ENCODE peak calls at places on chromosomes 6 and 20, in five cellular contexts. Z, L, X, N and S are unnamed samples.

GRCh38 chr6:44500074-44500473 is 112.6 kb downstream of the CDC5L start:
- DNase-seq in N (no peak), L (no peak), Z (no peak), X (no peak), S (no peak)

GRCh38 chr20:44456611-44457010 is 19.1 kb upstream of the TTPAL start:
- DNase-seq in Z (no peak), X (no peak), L (no peak), N (no peak), S (no peak)

GRCh38 chr20:20365593-20365992 is 2.3 kb upstream of the INSM1 start:
- DNase-seq in Z (no peak), L (no peak), N (no peak), X (no peak), S (peak; percentile 87)

GRCh38 chr6:3230275-3231212 is 3.1 kb upstream of the TUBB2B start:
- DNase-seq in L (peak; percentile 90), N (no peak), Z (no peak), X (no peak), S (no peak)

GRCh38 chr6:121748850-121749249 is 313.4 kb downstream of the GJA1 start:
- DNase-seq in Z (no peak), N (no peak), L (peak; percentile 2), X (no peak), S (no peak)

GRCh38 chr6:98832282-98833100 is 1.9 kb upstream of the POU3F2 start:
- DNase-seq in X (no peak), Z (peak; percentile 76), L (peak; percentile 58), N (peak; percentile 32), S (peak; percentile 99)

GRCh38 chr6:143110996-143111395 is 50.3 kb downstream of the AIG1 start:
- DNase-seq in N (no peak), X (no peak), L (no peak), Z (no peak), S (peak; percentile 75)

GRCh38 chr6:99344289-99344688 is 5.2 kb downstream of the FAXC start:
- DNase-seq in X (no peak), Z (peak; percentile 51), N (peak; percentile 62), L (no peak), S (peak; percentile 73)

DNA sequence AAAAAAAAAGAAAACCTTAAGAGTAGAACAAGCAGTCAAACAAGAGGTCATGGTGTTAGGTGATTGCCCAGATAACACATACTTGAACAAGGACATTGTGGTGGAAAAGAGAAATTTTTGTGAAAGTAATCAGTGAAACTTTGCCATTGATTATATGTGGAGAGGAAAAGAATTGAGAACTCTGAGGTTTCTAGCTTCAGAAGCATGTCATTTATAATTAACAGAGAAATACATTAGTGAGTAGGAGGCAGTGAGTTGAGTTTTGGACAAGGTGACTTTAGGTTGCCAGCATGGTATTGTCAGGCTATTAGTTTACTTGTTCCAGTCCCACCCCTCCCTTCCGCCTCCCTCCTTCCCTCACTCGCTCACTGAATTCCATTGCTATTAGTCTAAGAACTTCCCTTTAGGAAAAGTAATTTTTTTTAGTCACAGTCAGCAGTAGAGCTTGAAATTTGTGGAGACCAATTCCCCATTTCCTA is 17.2 kb downstream of the TAB2 start:
- DNase-seq in Z (peak; percentile 76), L (no peak), N (peak; percentile 83), X (peak; percentile 46), S (peak; percentile 45)
- H3K4me2 ChIP-seq in Z (peak overlapping the region; percentile 69), L (no peak overlapping the region), N (peak overlapping the region; percentile 64), X (peak overlapping the region; percentile 39), S (peak overlapping the region; percentile 47)

GRCh38 chr6:126258150-126258549 is 81.8 kb upstream of the CENPW start:
- DNase-seq in X (no peak), Z (no peak), L (no peak), N (no peak), S (no peak)
- H3K9me3 ChIP-seq in X (peaks cover 20% of the 10 kb centered on the region), Z (no peaks in the 10 kb centered on the region), L (peaks cover 10% of the 10 kb centered on the region), N (no peaks in the 10 kb centered on the region), S (no peaks in the 10 kb centered on the region)

DNA sequence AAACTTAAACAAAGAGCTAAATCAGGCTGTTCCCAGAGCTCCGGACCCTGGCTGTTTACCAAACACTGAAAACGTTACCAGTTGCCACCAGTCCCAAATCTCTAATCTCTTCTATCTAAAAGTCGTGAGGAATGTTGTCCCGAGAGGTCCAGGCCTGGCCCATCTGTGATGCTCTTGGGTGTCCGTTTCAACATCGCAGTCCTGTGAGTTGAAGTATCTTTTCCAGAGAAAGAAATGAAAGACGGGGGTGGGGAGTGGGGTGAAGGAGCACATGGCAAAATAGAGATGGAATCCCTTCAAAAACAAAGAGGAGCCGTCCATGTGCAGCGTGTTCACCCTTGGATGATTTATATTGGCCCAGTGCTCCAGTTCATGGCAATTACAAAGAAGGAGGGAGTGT is 111.9 kb downstream of the LY86 start:
- DNase-seq in L (no peak), N (no peak), Z (no peak), X (no peak), S (no peak)
- H3K4me2 ChIP-seq in L (no peak overlapping the region), N (no peak overlapping the region), Z (no peak overlapping the region), X (no peak overlapping the region), S (peak overlapping the region; percentile 56)

GRCh38 chr6:167663784-167664432 is 162.8 kb upstream of the AFDN start:
- DNase-seq in X (no peak), N (no peak), Z (no peak), L (no peak), S (no peak)

GRCh38 chr6:167660944-167661343 is 165.8 kb upstream of the AFDN start:
- DNase-seq in Z (no peak), L (no peak), N (no peak), X (no peak), S (no peak)

GRCh38 chr6:167662104-167662880 is 164.4 kb upstream of the AFDN start:
- DNase-seq in N (no peak), L (no peak), Z (no peak), X (no peak), S (no peak)

GRCh38 chr6:167661456-167662103 is 165.1 kb upstream of the AFDN start:
- DNase-seq in X (no peak), N (no peak), L (no peak), Z (no peak), S (no peak)

GRCh38 chr6:167662881-167663205 is 163.9 kb upstream of the AFDN start:
- DNase-seq in X (no peak), N (no peak), Z (no peak), L (no peak), S (no peak)
- H3K9me3 ChIP-seq in X (no peaks in the 10 kb centered on the region), N (no peaks in the 10 kb centered on the region), Z (peaks cover 13% of the 10 kb centered on the region), L (no peaks in the 10 kb centered on the region), S (no peaks in the 10 kb centered on the region)

GRCh38 chr6:122998403-122998965 is 2.4 kb downstream of the CLVS2 start:
- DNase-seq in X (no peak), Z (no peak), N (no peak), L (no peak), S (no peak)

GRCh38 chr6:122997541-122998150 is 1.6 kb downstream of the CLVS2 start:
- DNase-seq in N (no peak), Z (no peak), L (no peak), X (no peak), S (no peak)

GRCh38 chr6:122996797-122997520 is 924 bp downstream of the CLVS2 start:
- DNase-seq in X (no peak), N (no peak), L (peak; percentile 9), Z (no peak), S (no peak)

GRCh38 chr6:123001540-123001939 is 5.5 kb downstream of the CLVS2 start:
- DNase-seq in N (no peak), L (no peak), Z (no peak), X (no peak), S (no peak)

DNA sequence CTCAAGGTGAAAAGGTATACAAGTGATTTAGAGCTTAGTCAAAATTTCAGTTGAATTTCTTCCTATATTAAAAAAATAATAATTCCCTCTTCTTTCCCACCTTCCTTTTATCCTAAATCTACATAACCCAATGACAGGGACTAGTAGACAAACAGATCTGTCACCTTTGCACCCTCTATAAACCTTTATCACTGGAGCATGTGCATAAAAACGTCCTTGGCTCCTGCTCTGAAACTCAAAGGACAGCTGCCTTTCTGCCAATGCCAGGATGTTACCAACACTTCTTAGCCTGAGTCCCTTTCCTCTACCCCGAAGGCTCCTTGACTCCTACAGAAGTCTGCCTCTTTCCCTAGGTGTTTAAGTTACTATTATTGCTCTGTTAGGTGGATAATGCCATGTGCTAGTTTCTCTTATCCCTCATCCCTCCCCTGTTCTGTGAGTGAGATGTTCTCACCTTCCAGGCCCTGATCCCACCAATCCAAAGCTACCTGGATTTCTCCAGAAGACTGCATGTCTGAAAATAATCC is 4.3 kb downstream of the CLVS2 start:
- DNase-seq in N (no peak), L (no peak), Z (no peak), X (no peak), S (no peak)
- H3K4me2 ChIP-seq in N (no peak overlapping the region), L (no peak overlapping the region), Z (no peak overlapping the region), X (no peak overlapping the region), S (no peak overlapping the region)

DNA sequence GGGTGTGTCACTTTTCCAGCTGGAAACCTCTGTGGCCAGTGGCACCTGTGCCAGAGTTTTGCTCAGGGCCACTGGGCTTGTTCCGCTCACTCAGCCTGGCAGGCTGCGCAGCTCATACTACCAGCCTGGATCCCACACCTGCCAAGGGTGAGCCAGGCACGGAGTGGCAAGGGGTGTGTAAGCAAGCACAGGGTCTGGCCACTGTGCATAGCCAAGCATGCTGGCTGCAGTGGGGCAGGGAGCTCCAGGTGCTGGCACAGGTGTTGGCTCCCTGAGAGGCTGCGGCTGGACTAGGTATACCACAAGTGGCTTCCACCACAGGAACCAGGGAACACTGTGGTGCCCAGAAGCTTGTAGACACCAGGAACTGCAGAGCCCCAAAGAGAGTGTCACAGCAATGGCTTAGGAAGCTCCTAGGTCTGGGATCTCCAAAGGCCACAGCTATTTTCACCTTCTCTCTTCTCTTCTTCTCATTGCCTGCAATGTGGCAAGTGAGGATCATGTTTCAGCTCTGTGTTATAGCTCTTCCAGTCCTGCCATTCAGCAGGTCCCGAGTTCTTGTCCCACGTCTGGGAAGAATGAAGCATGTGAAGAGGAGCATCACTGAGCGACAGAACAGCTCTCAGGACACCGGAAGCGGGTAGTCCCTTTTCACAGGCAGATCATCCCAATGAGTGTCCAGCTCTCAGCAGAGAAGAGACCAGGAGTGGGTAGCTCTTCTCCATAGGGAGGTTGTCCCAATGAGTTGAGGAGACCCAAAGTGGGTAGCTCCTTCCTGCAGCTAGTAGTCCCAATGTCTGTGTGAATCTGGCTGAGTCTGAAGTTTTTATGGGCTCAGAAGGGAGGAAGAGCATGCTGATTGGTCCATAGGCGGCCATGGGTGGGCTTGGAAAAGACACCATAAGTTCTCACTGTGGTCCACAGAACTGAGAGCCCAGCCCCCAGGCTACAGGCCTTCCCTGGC is 41.3 kb downstream of the WASF1 start:
- DNase-seq in X (no peak), Z (no peak), L (no peak), N (no peak), S (no peak)
- H3K9me3 ChIP-seq in X (no peaks in the 10 kb centered on the region), Z (no peaks in the 10 kb centered on the region), L (no peaks in the 10 kb centered on the region), N (no peaks in the 10 kb centered on the region), S (no peaks in the 10 kb centered on the region)

GRCh38 chr6:103983860-103984259 is 875.9 kb downstream of the HACE1 start:
- DNase-seq in N (peak; percentile 67), X (peak; percentile 0), L (no peak), Z (no peak), S (no peak)

DNA sequence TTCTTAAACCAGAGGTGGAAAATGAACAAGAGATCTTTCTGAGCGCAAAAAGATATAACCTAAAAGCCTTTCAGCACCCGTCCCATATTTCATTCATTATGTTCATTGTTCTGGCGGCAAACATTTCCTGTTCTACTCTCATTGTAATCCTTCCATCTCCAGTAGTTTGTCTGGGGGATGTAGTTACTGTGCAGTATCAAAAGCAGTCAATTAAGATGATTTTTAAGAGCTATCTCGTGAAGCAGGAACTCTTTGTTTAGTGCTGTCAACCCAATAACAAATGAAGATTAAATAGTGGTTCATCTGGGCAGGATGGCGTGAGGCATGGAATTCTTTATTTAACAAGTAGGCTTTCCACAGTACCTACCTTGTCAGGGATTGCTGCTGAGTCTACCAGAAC is 876.7 kb downstream of the HACE1 start:
- DNase-seq in L (no peak), Z (no peak), X (no peak), N (no peak), S (no peak)
- H3K4me2 ChIP-seq in L (no peak overlapping the region), Z (no peak overlapping the region), X (no peak overlapping the region), N (no peak overlapping the region), S (no peak overlapping the region)

GRCh38 chr6:86586195-86586594 is 351.1 kb upstream of the HTR1E start:
- DNase-seq in N (no peak), L (no peak), X (no peak), Z (no peak), S (no peak)
- H3K9me3 ChIP-seq in N (no peaks in the 10 kb centered on the region), L (no peaks in the 10 kb centered on the region), X (no peaks in the 10 kb centered on the region), Z (no peaks in the 10 kb centered on the region), S (no peaks in the 10 kb centered on the region)